ENCODE peak calls at places on chromosome 21, in six cellular contexts. S, M, F, H, Y and X are unnamed samples.

GRCh38 chr21:33406493-33406892 is 3.3 kb downstream of the IFNGR2 start:
- DNase-seq in S (no peak), M (no peak), F (no peak), H (no peak), Y (no peak), X (no peak)

GRCh38 chr21:42557420-42557819 is 43.8 kb downstream of the SLC37A1 start:
- DNase-seq in S (no peak), M (peak), F (no peak), H (no peak), Y (no peak), X (no peak)

GRCh38 chr21:28224191-28224755 is 768.4 kb downstream of the LTN1 start:
- DNase-seq in S (no peak), M (no peak), F (no peak), H (no peak), Y (no peak), X (no peak)

GRCh38 chr21:33901421-33902288 is 13.9 kb downstream of the ATP5PO start:
- DNase-seq in S (no peak), M (no peak), F (peak), H (no peak), Y (peak), X (no peak)

GRCh38 chr21:27225142-27225541 is 258.3 kb upstream of the ADAMTS5 start:
- DNase-seq in S (no peak), M (no peak), F (no peak), H (no peak), Y (peak), X (no peak)

GRCh38 chr21:34639882-34640788 is 25.2 kb upstream of the RCAN1 start:
- DNase-seq in S (no peak), M (no peak), F (no peak), H (no peak), Y (peak), X (no peak)

GRCh38 chr21:34812510-34813265 is 143.9 kb downstream of the CLIC6 start:
- DNase-seq in S (peak), M (no peak), F (no peak), H (no peak), Y (peak), X (no peak)

GRCh38 chr21:30839304-30839703 is 9.7 kb upstream of the KRTAP7-1 start:
- DNase-seq in S (no peak), M (no peak), F (peak), H (peak), Y (peak), X (no peak)

GRCh38 chr21:29130234-29130993 is at the start of gene MAP3K7CL:
- DNase-seq in S (no peak), M (no peak), F (no peak), H (peak), Y (peak), X (no peak)

GRCh38 chr21:27219068-27219467 is 252.2 kb upstream of the ADAMTS5 start:
- DNase-seq in S (no peak), M (no peak), F (no peak), H (no peak), Y (peak), X (no peak)

GRCh38 chr21:26966360-26966977 is 419 bp downstream of the ADAMTS5 start:
- DNase-seq in S (no peak), M (no peak), F (no peak), H (no peak), Y (peak), X (no peak)

GRCh38 chr21:34670962-34671348 is 2.2 kb downstream of the CLIC6 start:
- DNase-seq in S (no peak), M (no peak), F (no peak), H (no peak), Y (peak), X (no peak)

GRCh38 chr21:42858185-42858847 is 21.0 kb downstream of the WDR4 start:
- DNase-seq in S (no peak), M (no peak), F (no peak), H (no peak), Y (no peak), X (no peak)

GRCh38 chr21:21968810-21969588 is 970.8 kb downstream of the NCAM2 start:
- DNase-seq in S (no peak), M (no peak), F (no peak), H (no peak), Y (no peak), X (no peak)

GRCh38 chr21:35664683-35665082 is 395.6 kb downstream of the SETD4 start:
- DNase-seq in S (no peak), M (no peak), F (no peak), H (no peak), Y (peak), X (no peak)

GRCh38 chr21:27954806-27955205 is 987.9 kb upstream of the ADAMTS5 start:
- DNase-seq in S (no peak), M (no peak), F (no peak), H (no peak), Y (peak), X (no peak)

GRCh38 chr21:42061195-42061865 is 9.8 kb upstream of the UMODL1 start:
- DNase-seq in S (no peak), M (peak), F (peak), H (peak), Y (no peak), X (no peak)

GRCh38 chr21:35375115-35375514 is 326.0 kb upstream of the RUNX1 start:
- DNase-seq in S (no peak), M (no peak), F (no peak), H (no peak), Y (peak), X (no peak)

GRCh38 chr21:19771881-19772280 is 1226.3 kb upstream of the NCAM2 start:
- DNase-seq in S (no peak), M (no peak), F (no peak), H (no peak), Y (no peak), X (no peak)

GRCh38 chr21:33894736-33895288 is 20.8 kb downstream of the ATP5PO start:
- DNase-seq in S (no peak), M (peak), F (peak), H (peak), Y (peak), X (peak)

GRCh38 chr21:29022141-29022540 is 2.3 kb upstream of the USP16 start:
- DNase-seq in S (no peak), M (no peak), F (no peak), H (no peak), Y (peak), X (no peak)

GRCh38 chr21:20419780-20420179 is 578.4 kb upstream of the NCAM2 start:
- DNase-seq in S (no peak), M (no peak), F (no peak), H (no peak), Y (no peak), X (no peak)

GRCh38 chr21:16954787-16955186 is 558.1 kb upstream of the CXADR start:
- DNase-seq in S (no peak), M (no peak), F (no peak), H (no peak), Y (no peak), X (no peak)

GRCh38 chr21:42675403-42675802 is 22.0 kb downstream of the PDE9A start:
- DNase-seq in S (no peak), M (no peak), F (no peak), H (no peak), Y (no peak), X (no peak)

GRCh38 chr21:23009360-23009759 is 2011.2 kb downstream of the NCAM2 start:
- DNase-seq in S (no peak), M (no peak), F (no peak), H (no peak), Y (no peak), X (no peak)

GRCh38 chr21:42818328-42818749 is 61.0 kb downstream of the WDR4 start:
- DNase-seq in S (no peak), M (peak), F (peak), H (peak), Y (peak), X (no peak)

GRCh38 chr21:28614816-28615215 is 377.9 kb downstream of the LTN1 start:
- DNase-seq in S (no peak), M (no peak), F (no peak), H (no peak), Y (no peak), X (no peak)

GRCh38 chr21:42028754-42029385 is 18.7 kb upstream of the ZBTB21 start:
- DNase-seq in S (no peak), M (no peak), F (no peak), H (peak), Y (no peak), X (no peak)

GRCh38 chr21:28240586-28240985 is 752.1 kb downstream of the LTN1 start:
- DNase-seq in S (no peak), M (no peak), F (no peak), H (no peak), Y (no peak), X (no peak)

DNA sequence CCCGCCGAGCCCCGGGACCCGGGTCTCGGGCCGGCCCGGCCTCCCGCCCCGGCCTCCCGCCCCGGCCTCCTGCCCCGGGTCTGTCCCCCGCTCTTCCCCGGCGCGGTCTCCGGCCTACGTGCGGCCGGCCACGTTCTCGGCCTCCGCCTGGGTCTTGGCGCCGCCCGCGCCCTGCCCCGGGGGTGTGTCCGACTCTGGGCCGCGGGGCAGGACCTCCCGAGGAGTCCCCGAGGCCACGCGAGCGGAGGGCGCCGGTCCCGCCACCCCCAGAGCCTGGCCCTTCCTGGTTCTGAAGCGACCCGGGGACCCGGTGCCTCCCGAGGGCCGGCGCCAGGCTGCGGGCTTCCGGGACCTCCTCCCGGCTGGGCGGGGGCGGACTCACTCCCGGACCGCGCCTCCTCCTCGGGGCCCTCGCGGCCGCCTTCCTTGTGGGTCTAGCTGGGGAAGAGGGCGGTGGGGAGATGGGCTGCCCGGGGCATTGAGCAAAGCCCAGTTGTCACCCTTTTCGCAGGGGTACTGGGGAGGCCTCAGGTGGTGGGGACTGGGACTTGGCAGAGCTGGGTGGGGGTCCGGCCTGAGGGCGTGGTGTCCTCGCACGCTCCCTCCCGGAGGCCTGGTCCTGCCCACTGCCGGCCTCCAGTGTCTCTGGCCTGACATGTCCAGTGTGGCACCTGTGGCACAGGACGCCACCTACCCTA is 558 bp downstream of the PFKL start:
- DNase-seq in S (no peak), M (peak), F (peak), H (peak), Y (peak), X (no peak)
- H3K27ac ChIP-seq in S (peak), M (peak), F (peak), H (peak), Y (peak), X (no peak)

DNA sequence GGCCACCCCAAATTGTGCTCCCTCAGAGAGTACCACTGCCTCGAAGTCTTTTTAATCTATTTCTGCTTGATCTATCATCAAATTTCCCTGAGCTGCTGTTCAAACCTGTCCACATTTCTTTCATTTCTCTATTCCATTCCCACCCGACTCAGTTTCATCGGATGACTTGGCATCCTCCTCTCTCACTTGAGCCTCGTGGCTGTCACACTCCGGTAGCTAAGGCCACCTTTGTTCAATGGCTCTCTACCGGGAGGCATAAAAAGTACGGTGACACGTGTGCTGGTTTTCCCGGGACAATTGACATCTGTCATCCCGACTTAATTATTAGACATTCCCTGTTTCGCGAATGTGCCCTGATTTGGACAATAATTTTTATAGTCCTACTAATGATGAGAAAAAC is 22.6 kb downstream of the MIS18A start:
- DNase-seq in S (no peak), M (no peak), F (no peak), H (no peak), Y (no peak), X (no peak)
- H3K27ac ChIP-seq in S (no peak), M (peak), F (no peak), H (peak), Y (peak), X (no peak)

GRCh38 chr21:46294647-46295176 is 8.6 kb downstream of the YBEY start:
- DNase-seq in S (no peak), M (no peak), F (no peak), H (no peak), Y (peak), X (no peak)

GRCh38 chr21:46295996-46296752 is 10.0 kb downstream of the YBEY start:
- DNase-seq in S (no peak), M (peak), F (peak), H (peak), Y (peak), X (no peak)

GRCh38 chr21:46297311-46298082 is 11.4 kb downstream of the YBEY start:
- DNase-seq in S (no peak), M (no peak), F (no peak), H (no peak), Y (peak), X (no peak)

GRCh38 chr21:46298083-46298412 is 11.9 kb downstream of the YBEY start:
- DNase-seq in S (no peak), M (no peak), F (no peak), H (no peak), Y (no peak), X (no peak)

GRCh38 chr21:46295177-46295711 is 9.1 kb downstream of the YBEY start:
- DNase-seq in S (no peak), M (no peak), F (no peak), H (no peak), Y (peak), X (no peak)
- H3K27ac ChIP-seq in S (peak), M (peak), F (no peak), H (peak), Y (peak), X (no peak)

GRCh38 chr21:46036696-46037337 is 55.2 kb downstream of the COL6A1 start:
- DNase-seq in S (no peak), M (no peak), F (no peak), H (no peak), Y (no peak), X (no peak)

GRCh38 chr21:46033410-46034404 is 52.1 kb downstream of the COL6A1 start:
- DNase-seq in S (no peak), M (peak), F (no peak), H (no peak), Y (no peak), X (no peak)

GRCh38 chr21:46038341-46038829 is 56.8 kb downstream of the COL6A1 start:
- DNase-seq in S (no peak), M (no peak), F (no peak), H (no peak), Y (no peak), X (no peak)

GRCh38 chr21:46037338-46038325 is 56.1 kb downstream of the COL6A1 start:
- DNase-seq in S (no peak), M (peak), F (no peak), H (no peak), Y (no peak), X (no peak)

DNA sequence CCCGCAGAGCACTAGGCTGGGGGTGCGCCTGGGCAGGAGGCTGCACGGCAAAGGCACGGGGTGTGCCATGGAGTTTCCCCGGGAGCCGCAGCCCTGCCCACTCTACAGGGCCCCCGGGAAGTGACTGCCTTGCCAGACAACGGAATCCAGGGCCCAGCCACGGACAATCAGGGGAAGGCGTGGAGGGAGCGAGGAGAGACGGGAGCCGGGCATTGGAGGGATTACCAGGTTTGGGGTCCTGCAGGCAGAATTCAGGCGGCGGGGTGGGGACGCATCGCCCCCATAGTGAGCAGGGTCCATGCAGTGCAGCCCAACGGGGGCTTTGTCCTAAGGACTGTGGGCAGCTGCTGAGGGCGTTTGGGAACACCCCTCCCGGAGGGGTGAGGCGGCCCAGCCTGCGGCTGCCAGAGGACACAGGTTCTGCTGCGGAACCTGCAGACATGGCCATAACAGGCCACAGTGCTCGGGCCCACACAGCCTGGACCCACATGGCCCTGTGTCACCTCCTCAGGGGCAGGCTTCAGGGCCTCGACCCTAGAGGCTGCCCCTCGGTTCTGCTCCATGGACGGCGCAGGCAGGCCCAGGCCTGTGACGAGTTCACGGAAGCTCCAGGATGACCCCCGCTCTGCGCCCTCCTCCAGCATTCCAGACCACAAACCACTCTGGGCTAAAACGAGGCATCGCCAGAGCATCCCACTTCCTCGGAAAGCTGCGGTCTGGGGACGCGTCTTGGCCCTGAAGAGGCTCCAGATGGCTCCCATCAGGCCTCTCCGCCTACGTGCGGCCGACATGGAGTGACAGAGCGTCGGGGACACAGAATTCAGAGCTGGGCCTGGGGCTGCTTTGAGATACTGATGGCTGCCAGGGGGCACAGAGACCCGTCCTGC is 54.5 kb downstream of the COL6A1 start:
- DNase-seq in S (no peak), M (peak), F (no peak), H (peak), Y (peak), X (no peak)
- H3K27ac ChIP-seq in S (no peak), M (peak), F (no peak), H (peak), Y (peak), X (no peak)

GRCh38 chr21:24050233-24050632 is 1557.0 kb downstream of the MRPL39 start:
- DNase-seq in S (no peak), M (no peak), F (no peak), H (no peak), Y (no peak), X (no peak)
- H3K27ac ChIP-seq in S (no peak), M (no peak), F (no peak), H (no peak), Y (no peak), X (no peak)

GRCh38 chr21:38905751-38906150 is 100.0 kb downstream of the ETS2 start:
- DNase-seq in S (no peak), M (no peak), F (no peak), H (no peak), Y (no peak), X (no peak)
- H3K27ac ChIP-seq in S (no peak), M (no peak), F (no peak), H (peak), Y (no peak), X (no peak)

DNA sequence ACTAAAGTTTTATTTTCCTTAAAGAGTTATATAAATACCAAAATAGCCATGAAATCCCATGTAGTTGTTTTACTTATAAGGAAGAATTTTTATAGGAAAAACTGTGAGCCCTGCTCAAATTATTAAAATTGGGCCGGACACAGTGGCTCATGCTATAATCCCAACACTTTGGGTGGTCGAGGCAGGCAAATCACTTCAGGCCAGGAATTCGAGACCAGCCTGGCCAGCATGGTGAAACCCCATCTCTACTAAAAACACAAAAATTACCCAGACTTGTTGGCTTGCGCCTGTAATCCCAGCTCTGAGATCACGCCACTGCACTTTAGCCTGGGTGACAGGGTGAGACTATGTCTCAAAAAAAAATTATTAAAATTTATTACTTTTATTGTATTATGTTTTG is 149.3 kb downstream of the MRPL39 start:
- DNase-seq in S (no peak), M (no peak), F (no peak), H (no peak), Y (no peak), X (no peak)
- H3K27ac ChIP-seq in S (no peak), M (no peak), F (no peak), H (no peak), Y (no peak), X (no peak)

DNA sequence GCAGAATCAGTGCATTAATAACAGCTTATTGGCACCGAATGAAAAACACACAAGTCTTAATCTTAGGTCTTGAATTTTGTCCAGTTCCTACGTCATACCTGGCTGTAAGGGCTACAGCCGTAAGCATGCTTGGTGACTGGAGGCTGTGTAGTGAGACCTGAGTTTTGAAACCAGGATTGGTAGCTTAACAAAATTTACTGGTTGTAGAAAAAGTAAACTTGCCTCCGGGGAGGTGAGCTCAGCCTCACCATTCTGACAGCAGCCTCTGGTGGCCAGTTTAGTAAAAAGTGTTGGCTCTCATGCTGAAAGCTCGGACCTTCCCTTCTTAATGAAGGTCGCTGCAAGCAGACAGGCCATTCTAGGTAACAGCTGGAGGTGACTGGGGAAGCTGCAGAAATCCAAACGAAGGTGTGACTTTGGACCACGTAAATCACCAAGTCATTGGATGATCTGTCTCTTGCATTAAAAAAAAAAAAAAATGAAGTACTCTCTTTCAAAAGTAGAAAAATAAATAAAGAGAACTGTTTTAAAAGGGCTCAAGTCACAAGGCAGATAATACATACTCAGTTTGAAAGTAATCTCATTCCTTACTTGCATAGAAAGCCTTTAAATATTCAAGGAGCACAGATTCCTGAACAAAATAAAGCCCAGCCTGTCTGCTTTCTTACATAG is 48.8 kb downstream of the HLCS start:
- DNase-seq in S (peak), M (no peak), F (no peak), H (no peak), Y (peak), X (peak)
- H3K27ac ChIP-seq in S (no peak), M (no peak), F (no peak), H (no peak), Y (no peak), X (no peak)

DNA sequence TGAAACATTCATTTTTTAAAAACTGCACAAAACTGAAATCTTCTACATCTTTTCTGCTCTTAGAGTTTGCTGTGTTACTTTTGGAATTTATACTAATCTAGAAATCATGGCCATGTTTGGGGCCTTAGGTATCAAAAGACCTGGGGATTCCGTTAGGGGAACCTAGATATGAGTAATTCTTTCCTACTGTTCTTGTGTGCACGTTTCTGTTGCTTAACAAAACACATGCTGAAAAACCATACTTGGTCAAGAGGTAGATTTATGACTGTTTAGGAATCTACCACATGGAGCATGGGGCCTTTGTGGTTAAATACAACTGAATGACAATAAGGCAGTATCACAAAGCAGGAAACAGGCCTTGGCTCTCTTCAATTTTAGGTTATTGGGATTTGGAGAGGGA is 291.9 kb upstream of the USP25 start:
- DNase-seq in S (no peak), M (no peak), F (no peak), H (no peak), Y (peak), X (no peak)
- H3K27ac ChIP-seq in S (no peak), M (no peak), F (no peak), H (no peak), Y (no peak), X (no peak)